ENCODE peak calls at places on chromosomes 12 and 14, in five cellular contexts. G is spleen, Z is GM12878, U is cardiac fibroblast, V is brain microvascular endothelial cell. Q is an unnamed sample.

GRCh38 chr14:26775765-26776577 is 178.1 kb upstream of the NOVA1 start:
- DNase-seq in G (no peak), Z (no peak), U (peak), V (no peak), Q (peak)

GRCh38 chr12:52307836-52308806 is 13.1 kb downstream of the KRT83 start:
- DNase-seq in G (peak), Z (no peak), U (peak), V (peak), Q (peak)

GRCh38 chr14:25680934-25681333 is 631.0 kb upstream of the STXBP6 start:
- DNase-seq in G (peak), Z (no peak), U (no peak), V (no peak), Q (no peak)

GRCh38 chr12:101713930-101714329 is 16.5 kb downstream of the CHPT1 start:
- DNase-seq in G (no peak), Z (no peak), U (no peak), V (no peak), Q (no peak)

GRCh38 chr12:98154850-98155249 is 360.5 kb upstream of the TMPO start:
- DNase-seq in G (no peak), Z (no peak), U (no peak), V (no peak), Q (no peak)

GRCh38 chr12:129483494-129483893 is 420.3 kb downstream of the TMEM132D start:
- DNase-seq in G (no peak), Z (no peak), U (no peak), V (no peak), Q (no peak)

GRCh38 chr12:107042801-107043200 is 50.5 kb downstream of the CRY1 start:
- DNase-seq in G (no peak), Z (no peak), U (no peak), V (no peak), Q (no peak)

GRCh38 chr12:65533177-65533883 is 254.8 kb downstream of the MSRB3 start:
- DNase-seq in G (no peak), Z (no peak), U (peak), V (no peak), Q (peak)

GRCh38 chr12:131833896-131834641 is 5.9 kb downstream of the MMP17 start:
- DNase-seq in G (no peak), Z (no peak), U (peak), V (no peak), Q (peak)
- TF ChIP-seq CTCF in G (no peak), Z (peak), U (peak), V (peak), Q (peak)

GRCh38 chr12:68808388-68809189 is 612 bp downstream of the MDM2 start:
- DNase-seq in G (peak), Z (peak), U (peak), V (peak), Q (peak)

GRCh38 chr12:68804654-68805591 is 3.1 kb upstream of the MDM2 start:
- DNase-seq in G (peak), Z (no peak), U (no peak), V (no peak), Q (no peak)

GRCh38 chr12:68807576-68808387 is at the start of gene MDM2:
- DNase-seq in G (peak), Z (peak), U (peak), V (peak), Q (peak)

GRCh38 chr12:68805592-68806120 is 2.3 kb upstream of the MDM2 start:
- DNase-seq in G (no peak), Z (no peak), U (peak), V (no peak), Q (no peak)

GRCh38 chr12:68806488-68807237 is 1.3 kb upstream of the MDM2 start:
- DNase-seq in G (no peak), Z (no peak), U (no peak), V (no peak), Q (no peak)
- H3K4me3 ChIP-seq in G (no peak), Z (no peak), U (no peak), V (no peak), Q (no peak)

GRCh38 chr12:7716391-7716790 is 5.2 kb downstream of the DPPA3 start:
- DNase-seq in G (no peak), Z (no peak), U (peak), V (no peak), Q (no peak)
- TF ChIP-seq CTCF in G (no peak), Z (no peak), U (no peak), V (no peak), Q (no peak)

GRCh38 chr14:99231850-99232401 is 40.1 kb downstream of the BCL11B start:
- DNase-seq in G (peak), Z (no peak), U (no peak), V (no peak), Q (no peak)

GRCh38 chr14:99233222-99234035 is 38.6 kb downstream of the BCL11B start:
- DNase-seq in G (peak), Z (no peak), U (no peak), V (no peak), Q (no peak)

GRCh38 chr14:99231181-99231849 is 40.7 kb downstream of the BCL11B start:
- DNase-seq in G (peak), Z (no peak), U (no peak), V (no peak), Q (no peak)

GRCh38 chr14:99234366-99234765 is 37.6 kb downstream of the BCL11B start:
- DNase-seq in G (peak), Z (no peak), U (no peak), V (no peak), Q (no peak)

DNA sequence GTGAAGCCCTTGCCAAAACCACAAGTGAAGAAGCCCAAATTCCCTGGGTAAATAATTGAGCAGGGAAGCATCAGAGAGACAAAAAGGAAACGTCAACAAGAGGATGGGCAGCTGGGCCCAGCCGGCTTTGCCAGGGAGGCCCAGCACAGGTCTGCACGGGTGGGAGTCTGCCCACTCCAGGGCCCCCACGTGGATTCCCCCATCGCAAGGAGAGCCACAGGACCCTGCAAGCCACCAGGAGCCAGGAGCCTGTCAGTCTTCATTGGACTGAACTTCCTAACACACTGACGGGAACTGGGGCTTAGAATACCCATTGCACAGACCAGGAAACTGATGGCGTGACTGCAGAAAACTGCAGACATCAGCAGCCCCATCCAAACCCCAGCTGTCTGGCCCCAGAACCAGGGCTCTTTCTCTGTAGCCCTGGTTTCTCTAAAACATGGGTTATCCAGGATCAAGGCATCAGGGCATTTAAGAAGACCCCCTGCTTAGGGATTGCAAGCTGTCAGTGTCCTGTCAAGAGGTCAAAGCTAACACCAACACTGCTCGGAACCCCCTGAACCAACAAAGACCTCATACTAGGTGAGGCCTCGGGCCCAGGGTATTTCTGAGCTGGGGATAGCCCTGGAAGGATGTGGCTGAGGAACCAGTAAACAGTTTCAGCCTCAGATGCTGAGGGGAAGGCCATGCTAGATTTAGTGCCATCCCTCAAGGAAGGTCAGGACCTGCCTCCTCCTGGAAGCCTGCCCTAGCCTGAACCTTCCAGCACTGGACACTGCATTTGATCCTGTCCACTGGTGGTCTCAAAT is 39.4 kb downstream of the BCL11B start:
- DNase-seq in G (peak), Z (no peak), U (no peak), V (no peak), Q (no peak)
- H3K4me3 ChIP-seq in G (no peak), Z (no peak), U (no peak), V (no peak), Q (no peak)

GRCh38 chr14:21233457-21234076 is 35.7 kb downstream of the HNRNPC start:
- DNase-seq in G (no peak), Z (no peak), U (peak), V (no peak), Q (no peak)
- TF ChIP-seq CTCF in G (no peak), Z (no peak), U (peak), V (peak), Q (peak)